ENCODE peak calls at places on chromosomes 11 and 22, in five cellular contexts. E is tibial nerve; W is CD4-positive, alpha-beta T cell; X is endothelial cell; P is endothelial cell of umbilical vein. L is an unnamed sample.

GRCh38 chr11:24963879-24964278 is 467.0 kb downstream of the LUZP2 start:
- DNase-seq in W (no peak), P (no peak), X (no peak), E (no peak), L (no peak)

GRCh38 chr11:18172686-18173085 is at the start of gene MRGPRX4:
- DNase-seq in P (no peak), X (no peak), W (no peak), E (no peak), L (no peak)

GRCh38 chr11:64207247-64208085 is 945 bp downstream of the FERMT3 start:
- DNase-seq in X (no peak), P (peak; percentile 76), W (peak; percentile 55), E (no peak), L (no peak)

GRCh38 chr11:47552086-47552580 is 799 bp downstream of the CELF1 start:
- DNase-seq in X (peak; percentile 44), E (no peak), W (no peak), P (peak; percentile 48), L (no peak)

GRCh38 chr11:66768818-66769217 is 39.8 kb upstream of the SPTBN2 start:
- DNase-seq in P (no peak), E (no peak), W (no peak), X (no peak), L (no peak)

GRCh38 chr11:128240546-128240945 is 346.8 kb downstream of the ETS1 start:
- DNase-seq in X (no peak), P (peak; percentile 95), E (no peak), W (no peak), L (no peak)

GRCh38 chr11:65646921-65647701 is 9.2 kb downstream of the SIPA1 start:
- DNase-seq in W (no peak), X (peak; percentile 60), E (no peak), P (peak; percentile 66), L (no peak)

GRCh38 chr11:122633219-122633829 is 22.2 kb upstream of the UBASH3B start:
- DNase-seq in W (no peak), P (peak; percentile 61), E (no peak), X (peak; percentile 30), L (no peak)

GRCh38 chr22:16819249-16819648 is 6.0 kb downstream of the XKR3 start:
- DNase-seq in P (no peak), X (no peak), W (no peak), E (no peak), L (no peak)

GRCh38 chr11:12461516-12461915 is 84.1 kb downstream of the PARVA start:
- DNase-seq in P (no peak), W (no peak), X (no peak), E (no peak), L (no peak)

GRCh38 chr11:95296621-95297025 is 65.6 kb upstream of the SESN3 start:
- DNase-seq in X (no peak), P (no peak), W (no peak), E (no peak), L (no peak)

GRCh38 chr22:17167486-17167885 is 8.4 kb upstream of the HDHD5 start:
- DNase-seq in W (no peak), E (no peak), X (no peak), P (no peak), L (no peak)

GRCh38 chr22:35766654-35767580 is 49.2 kb downstream of the APOL5 start:
- DNase-seq in W (no peak), X (peak; percentile 11), P (peak; percentile 73), E (no peak), L (no peak)

GRCh38 chr22:37633082-37633692 is 6.3 kb upstream of the SH3BP1 start:
- DNase-seq in P (no peak), X (no peak), E (no peak), W (no peak), L (no peak)

GRCh38 chr22:37633693-37634504 is 5.6 kb upstream of the SH3BP1 start:
- DNase-seq in E (peak; percentile 74), P (peak; percentile 72), X (no peak), W (no peak), L (no peak)

GRCh38 chr22:37635157-37635556 is 4.3 kb upstream of the SH3BP1 start:
- DNase-seq in E (no peak), W (no peak), X (no peak), P (no peak), L (no peak)

GRCh38 chr22:37636186-37636948 is 3.1 kb upstream of the SH3BP1 start:
- DNase-seq in E (no peak), P (no peak), W (no peak), X (no peak), L (no peak)

GRCh38 chr22:37634505-37635002 is 4.9 kb upstream of the SH3BP1 start:
- DNase-seq in E (no peak), W (no peak), P (no peak), X (no peak), L (no peak)
- TF ChIP-seq CTCF in E (no peak), W (peak; percentile 15), P (no peak), X (no peak), L (no peak)

GRCh38 chr11:117316197-117316961 is at the start of gene BACE1:
- DNase-seq in P (peak; percentile 82), W (no peak), E (peak; percentile 43), X (peak; percentile 72), L (peak; percentile 35)
- TF ChIP-seq CTCF in P (peak; percentile 29), W (no peak), E (peak; percentile 27), X (no peak), L (no peak)

GRCh38 chr11:111530091-111530490 is 10.4 kb upstream of the LAYN start:
- DNase-seq in P (no peak), E (no peak), W (no peak), X (no peak), L (no peak)

GRCh38 chr11:111526501-111526900 is 11.9 kb downstream of the HOATZ start:
- DNase-seq in X (no peak), E (no peak), P (no peak), W (no peak), L (no peak)

GRCh38 chr11:111527279-111527678 is 12.7 kb downstream of the HOATZ start:
- DNase-seq in E (no peak), X (no peak), P (no peak), W (no peak), L (no peak)

GRCh38 chr11:111531156-111531555 is 9.4 kb upstream of the LAYN start:
- DNase-seq in X (no peak), W (no peak), E (no peak), P (no peak), L (no peak)

GRCh38 chr11:111528557-111528956 is 12.0 kb upstream of the LAYN start:
- DNase-seq in P (no peak), E (no peak), W (no peak), X (no peak), L (no peak)
- TF ChIP-seq CTCF in P (no peak), E (no peak), W (no peak), X (no peak), L (no peak)

GRCh38 chr11:117950320-117950719 is 21.1 kb upstream of the TMPRSS13 start:
- DNase-seq in E (no peak), W (peak; percentile 58), X (no peak), P (no peak), L (no peak)
- TF ChIP-seq CTCF in E (no peak), W (peak; percentile 71), X (no peak), P (peak; percentile 13), L (no peak)

DNA sequence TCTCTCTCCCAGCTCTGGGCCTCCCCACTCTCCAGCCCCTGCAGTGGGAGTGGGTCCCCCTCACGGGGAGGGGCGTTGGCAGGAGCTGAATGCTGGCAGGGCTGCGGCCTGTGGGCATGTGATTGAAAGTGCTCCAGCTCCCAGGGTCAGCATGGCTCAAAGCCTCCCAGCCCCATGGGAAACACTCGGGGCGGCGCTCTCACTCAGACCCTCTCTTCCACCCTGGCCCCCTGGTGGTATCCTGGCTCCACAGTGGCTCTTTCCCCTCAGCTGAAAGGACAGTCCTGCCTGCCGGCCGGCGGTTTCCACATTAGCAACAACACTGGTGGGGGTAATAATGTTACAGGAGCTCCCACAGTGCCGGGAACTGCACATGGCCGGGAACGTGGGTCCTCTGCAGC is 35.5 kb downstream of the POLR3H start:
- DNase-seq in P (no peak), X (no peak), E (no peak), W (no peak), L (no peak)
- TF ChIP-seq CTCF in P (no peak), X (no peak), E (peak; percentile 58), W (no peak), L (no peak)

GRCh38 chr11:2460540-2461252 is 15.9 kb downstream of the KCNQ1 start:
- DNase-seq in P (no peak), W (no peak), E (no peak), X (no peak), L (no peak)

GRCh38 chr11:2462986-2463765 is 18.4 kb downstream of the KCNQ1 start:
- DNase-seq in W (no peak), P (no peak), E (no peak), X (no peak), L (peak; percentile 19)

GRCh38 chr11:2461253-2462091 is 16.7 kb downstream of the KCNQ1 start:
- DNase-seq in E (no peak), W (no peak), P (no peak), X (no peak), L (no peak)

GRCh38 chr11:2463766-2464277 is 19.0 kb downstream of the KCNQ1 start:
- DNase-seq in X (no peak), P (no peak), W (no peak), E (no peak), L (peak; percentile 8)

GRCh38 chr11:2462092-2462985 is 17.5 kb downstream of the KCNQ1 start:
- DNase-seq in W (no peak), E (no peak), P (no peak), X (no peak), L (no peak)
- TF ChIP-seq CTCF in W (no peak), E (no peak), P (no peak), X (no peak), L (no peak)